ENCODE peak calls at places on chromosome 7, in six cellular contexts. L, J, W, Y, S and X are unnamed samples.

GRCh38 chr7:158239290-158239981 is 348.2 kb downstream of the PTPRN2 start:
- DNase-seq in S (no peak), J (no peak), W (peak), Y (no peak), L (no peak), X (no peak)

GRCh38 chr7:46195934-46196333 is 274.9 kb upstream of the IGFBP3 start:
- DNase-seq in L (no peak), W (no peak), J (no peak), Y (no peak), S (no peak), X (no peak)

GRCh38 chr7:102916426-102916825 is 3.6 kb downstream of the LRRC17 start:
- DNase-seq in S (no peak), W (no peak), J (peak), Y (no peak), L (no peak), X (peak)

GRCh38 chr7:17782216-17782549 is 158.1 kb downstream of the SNX13 start:
- DNase-seq in J (no peak), L (no peak), W (no peak), S (no peak), Y (no peak), X (no peak)

GRCh38 chr7:74272305-74273038 is 16.7 kb upstream of the CLIP2 start:
- DNase-seq in L (no peak), W (peak), S (peak), Y (peak), J (peak), X (peak)

GRCh38 chr7:99010281-99010680 is 131.9 kb downstream of the TRRAP start:
- DNase-seq in L (no peak), J (no peak), W (no peak), S (peak), Y (no peak), X (no peak)

GRCh38 chr7:91957823-91958222 is 17.2 kb downstream of the AKAP9 start:
- DNase-seq in S (no peak), J (no peak), Y (no peak), L (no peak), W (no peak), X (no peak)

GRCh38 chr7:38112075-38112474 is 66.0 kb upstream of the STARD3NL start:
- DNase-seq in S (no peak), W (no peak), J (no peak), Y (no peak), L (no peak), X (no peak)

GRCh38 chr7:74455933-74456332 is 2.2 kb downstream of the GTF2IRD1 start:
- DNase-seq in L (no peak), S (no peak), Y (no peak), J (peak), W (no peak), X (peak)

DNA sequence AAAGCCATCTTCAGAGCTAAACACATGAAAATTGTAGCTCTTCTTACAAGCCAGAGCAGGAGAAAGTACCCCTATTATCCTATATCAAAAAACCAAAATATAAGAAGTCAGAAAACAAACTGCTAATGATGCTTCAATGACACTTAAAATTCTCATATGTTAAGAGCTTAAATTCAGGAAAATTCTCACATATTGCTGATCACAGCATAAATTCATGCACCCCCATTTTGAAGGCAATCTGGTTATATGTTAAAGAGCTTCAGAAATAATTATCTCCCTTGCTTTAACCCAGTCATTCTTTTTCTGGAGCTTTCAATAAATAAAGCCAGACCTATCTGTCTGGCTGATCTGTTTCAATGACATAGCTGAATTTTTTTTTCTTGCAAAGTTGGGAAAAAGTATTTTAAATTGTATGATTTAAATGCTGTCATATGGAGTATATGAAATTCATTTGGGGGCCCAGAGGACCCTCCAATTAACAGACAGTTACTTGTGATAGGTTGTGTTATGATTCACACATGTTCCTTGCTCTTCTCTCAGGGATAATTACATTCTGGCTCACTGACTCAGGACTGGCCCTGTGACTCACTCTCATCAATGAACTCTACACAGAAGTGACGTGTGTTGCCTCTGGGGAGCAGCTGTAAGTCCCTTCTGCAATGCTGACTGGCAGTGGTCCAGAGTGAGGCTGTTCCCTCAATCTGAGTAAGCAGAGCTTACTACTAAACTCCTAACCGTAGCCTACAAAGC is 85.2 kb downstream of the HGF start:
- DNase-seq in W (peak), S (peak), L (peak), J (peak), Y (peak), X (peak)
- H3K4me3 ChIP-seq in W (no peak), S (no peak), L (no peak), J (no peak), Y (no peak), X (no peak)

DNA sequence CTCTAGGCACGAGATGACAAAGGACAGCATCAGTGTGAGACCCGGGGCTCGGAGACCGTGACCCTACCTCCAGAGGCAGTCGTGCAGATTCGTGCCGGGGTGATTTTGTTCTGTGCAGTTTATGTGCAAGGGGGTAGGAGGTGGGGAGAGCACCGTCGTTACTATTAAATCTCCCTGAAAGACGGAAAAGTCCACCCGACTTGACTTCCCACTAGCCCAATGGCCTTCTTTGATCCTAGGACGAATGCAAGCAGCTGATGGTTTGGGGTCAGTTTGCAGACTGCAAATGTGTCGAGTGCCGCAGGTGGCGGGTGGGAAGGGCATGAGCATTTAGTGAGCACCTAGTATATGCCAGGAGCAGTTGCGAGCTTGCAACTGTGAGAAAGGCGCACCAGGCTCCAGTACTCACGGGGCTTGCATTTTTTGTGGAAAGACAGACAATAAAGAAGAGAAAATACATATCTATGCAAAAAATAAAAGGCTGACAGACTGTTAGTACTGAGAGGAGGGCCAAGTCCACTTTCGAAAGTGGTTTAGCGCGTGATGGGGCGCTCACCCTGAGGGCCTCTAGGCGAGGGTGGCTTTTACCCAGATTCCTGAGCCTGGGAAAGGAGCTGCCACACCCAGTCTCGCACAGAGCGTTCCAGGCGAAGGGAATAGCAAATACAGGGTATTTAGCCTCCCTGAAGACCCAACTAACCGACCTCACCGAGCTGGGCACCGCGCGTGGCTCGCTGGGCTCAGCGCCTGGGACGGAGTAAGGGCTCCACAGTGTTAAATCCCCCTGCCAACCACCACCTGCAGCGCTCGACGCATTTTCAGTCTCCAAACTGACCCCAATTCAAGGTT is 941 bp upstream of the OSBPL3 start:
- DNase-seq in Y (peak), S (no peak), L (no peak), W (peak), J (peak), X (peak)
- TF ChIP-seq CTCF in Y (no peak), S (no peak), L (no peak), W (no peak), J (no peak), X (peak)

GRCh38 chr7:150448789-150449147 is 1.7 kb upstream of the GIMAP8 start:
- DNase-seq in S (peak), W (peak), L (peak), Y (peak), J (peak), X (peak)
- H3K4me3 ChIP-seq in S (no peak), W (no peak), L (no peak), Y (no peak), J (no peak), X (no peak)

DNA sequence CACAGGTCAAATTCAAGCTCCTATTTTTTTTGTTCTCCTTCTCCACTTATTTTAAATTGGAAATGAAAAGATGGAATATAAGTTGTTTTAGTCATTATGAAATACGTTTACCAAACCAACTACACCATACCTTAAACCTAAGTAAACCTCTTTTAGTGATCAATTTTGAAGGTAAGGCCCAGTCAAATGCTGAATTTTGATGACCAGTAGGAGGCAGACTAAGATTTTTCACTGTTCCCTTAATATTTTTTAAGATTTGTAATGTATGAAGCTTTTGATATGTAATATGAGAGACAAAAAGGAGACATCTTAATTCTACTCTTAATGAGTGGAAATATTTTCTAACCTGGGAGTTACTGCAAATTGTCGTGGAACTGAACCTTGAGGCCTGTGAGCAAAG is 311.6 kb downstream of the EXOC4 start:
- DNase-seq in S (no peak), W (no peak), Y (no peak), L (no peak), J (no peak), X (no peak)
- TF ChIP-seq CTCF in S (no peak), W (no peak), Y (no peak), L (no peak), J (no peak), X (no peak)

GRCh38 chr7:134740364-134740763 is 39.1 kb upstream of the CALD1 start:
- DNase-seq in S (no peak), L (no peak), J (no peak), W (no peak), Y (no peak), X (no peak)

GRCh38 chr7:134739362-134739761 is 40.1 kb upstream of the CALD1 start:
- DNase-seq in L (no peak), W (no peak), Y (no peak), J (no peak), S (no peak), X (no peak)

GRCh38 chr7:134744569-134744968 is 34.9 kb upstream of the CALD1 start:
- DNase-seq in J (no peak), L (no peak), S (no peak), Y (no peak), W (no peak), X (no peak)

GRCh38 chr7:134742688-134743350 is 36.6 kb upstream of the CALD1 start:
- DNase-seq in S (no peak), J (peak), Y (peak), L (no peak), W (no peak), X (peak)

DNA sequence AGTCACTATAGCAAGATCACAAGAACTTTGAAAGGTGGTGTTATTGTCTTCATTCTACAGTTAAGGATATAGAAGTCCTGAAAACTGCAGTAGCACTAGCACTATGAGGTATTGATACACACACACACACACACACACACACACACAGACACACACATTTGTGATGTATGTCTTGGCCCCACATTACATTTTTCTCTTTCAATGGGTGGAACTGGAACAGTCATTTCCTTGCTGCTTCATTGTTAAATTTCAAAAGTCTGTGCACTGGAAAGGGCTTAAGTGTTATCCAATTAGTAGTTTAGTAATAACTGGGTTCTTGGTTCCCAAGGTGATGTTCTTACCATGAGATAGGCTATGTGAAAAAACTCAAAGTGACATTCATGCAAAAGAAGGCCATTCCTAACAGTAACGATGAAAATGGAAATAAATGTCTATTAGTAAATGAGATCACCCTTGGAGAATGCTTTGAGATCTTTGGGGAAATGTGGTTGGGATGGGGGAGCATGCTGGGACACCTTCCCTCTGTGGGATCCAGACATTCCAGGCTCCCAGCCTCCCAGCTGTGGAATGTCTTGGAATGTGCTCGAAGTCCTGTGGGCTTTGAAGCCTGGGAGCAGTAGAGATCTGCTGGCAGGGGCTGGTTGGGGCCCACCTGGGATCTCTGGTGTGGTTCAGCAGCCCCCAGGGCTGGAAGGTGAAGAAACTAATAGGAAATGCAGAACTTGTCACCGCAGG is 37.4 kb upstream of the CALD1 start:
- DNase-seq in Y (peak), S (no peak), J (peak), W (peak), L (no peak), X (peak)
- H3K4me3 ChIP-seq in Y (no peak), S (no peak), J (no peak), W (no peak), L (no peak), X (no peak)

GRCh38 chr7:26843696-26844095 is 20.7 kb downstream of the SKAP2 start:
- DNase-seq in L (no peak), W (no peak), J (peak), S (no peak), Y (no peak), X (peak)
- TF ChIP-seq CTCF in L (peak), W (no peak), J (peak), S (no peak), Y (no peak), X (no peak)

DNA sequence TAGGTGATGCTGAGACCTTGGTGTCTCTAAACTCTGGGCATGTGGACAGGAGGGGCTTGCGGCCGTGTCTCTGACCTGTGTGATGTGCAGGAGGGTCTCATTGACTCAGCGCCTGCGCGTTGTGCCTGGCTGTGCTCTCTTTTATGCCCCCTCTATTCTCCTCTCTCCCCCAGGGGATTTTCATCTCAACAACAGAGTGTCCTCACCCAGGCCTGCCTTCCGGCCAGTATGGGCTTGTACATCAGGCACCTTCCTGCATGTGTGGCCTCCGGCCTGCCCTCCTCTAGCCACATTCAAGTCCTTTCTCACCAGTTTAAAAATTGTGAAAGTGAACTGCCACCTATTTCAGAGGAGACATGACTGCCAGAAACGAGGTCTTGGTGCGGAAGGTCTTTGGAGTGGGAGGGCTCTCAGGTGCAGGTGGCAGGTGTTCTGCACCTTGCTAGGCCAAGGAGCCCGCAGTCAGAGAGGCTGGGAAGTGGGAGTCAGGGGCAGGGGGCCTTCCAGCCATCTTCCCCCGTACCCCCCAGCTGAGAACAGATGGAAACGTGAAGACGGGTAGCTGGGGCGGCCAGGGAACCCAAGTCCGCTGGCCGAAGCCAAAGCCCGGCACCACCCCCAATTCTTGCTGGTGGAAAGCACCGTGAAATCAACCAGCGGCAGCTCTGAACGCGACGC is 531 bp upstream of the INTS15 start:
- DNase-seq in J (no peak), S (no peak), L (no peak), Y (no peak), W (no peak), X (no peak)
- H3K4me3 ChIP-seq in J (peak), S (peak), L (peak), Y (peak), W (no peak), X (peak)